ENCODE peak calls at places on chromosomes 5 and 9, in six cellular contexts. One of them, this sample, is unnamed.

GRCh38 chr9:28883209-28883608 is 1309.9 kb upstream of the C9orf72 start:
- DNase-seq in neural progenitor cell: no peak
- DNase-seq in bronchial epithelial cell: no peak
- DNase-seq in tibial nerve: no peak
- DNase-seq in HFF-Myc: no peak
- DNase-seq in fibroblast of mammary gland: no peak
- DNase-seq in this sample: no peak

GRCh38 chr9:131656356-131657030 is 83.4 kb downstream of the RAPGEF1 start:
- DNase-seq in neural progenitor cell: no peak
- DNase-seq in fibroblast of mammary gland: no peak
- DNase-seq in bronchial epithelial cell: peak; percentile 96
- DNase-seq in HFF-Myc: no peak
- DNase-seq in tibial nerve: peak; percentile 57
- DNase-seq in this sample: peak; percentile 44

GRCh38 chr9:136655244-136656225 is 7.2 kb upstream of the EGFL7 start:
- DNase-seq in neural progenitor cell: no peak
- DNase-seq in fibroblast of mammary gland: no peak
- DNase-seq in HFF-Myc: no peak
- DNase-seq in bronchial epithelial cell: no peak
- DNase-seq in tibial nerve: no peak
- DNase-seq in this sample: no peak

GRCh38 chr5:170503970-170504525 is at the start of gene KCNIP1:
- DNase-seq in HFF-Myc: no peak
- DNase-seq in bronchial epithelial cell: no peak
- DNase-seq in neural progenitor cell: peak; percentile 87
- DNase-seq in tibial nerve: no peak
- DNase-seq in fibroblast of mammary gland: no peak
- DNase-seq in this sample: peak; percentile 39

GRCh38 chr9:76652894-76653293 is 111.3 kb upstream of the PCA3 start:
- DNase-seq in tibial nerve: peak; percentile 37
- DNase-seq in neural progenitor cell: no peak
- DNase-seq in fibroblast of mammary gland: peak; percentile 44
- DNase-seq in bronchial epithelial cell: no peak
- DNase-seq in HFF-Myc: no peak
- DNase-seq in this sample: peak; percentile 21

GRCh38 chr5:169567079-169567478 is 16.5 kb upstream of the SPDL1 start:
- DNase-seq in neural progenitor cell: peak; percentile 38
- DNase-seq in HFF-Myc: no peak
- DNase-seq in tibial nerve: no peak
- DNase-seq in fibroblast of mammary gland: no peak
- DNase-seq in bronchial epithelial cell: peak; percentile 23
- DNase-seq in this sample: no peak

GRCh38 chr5:178230879-178231735 is 1.5 kb downstream of the PHYKPL start:
- DNase-seq in neural progenitor cell: no peak
- DNase-seq in tibial nerve: peak; percentile 33
- DNase-seq in HFF-Myc: no peak
- DNase-seq in bronchial epithelial cell: no peak
- DNase-seq in fibroblast of mammary gland: peak; percentile 85
- DNase-seq in this sample: peak; percentile 40

GRCh38 chr9:109304350-109304749 is 16.5 kb downstream of the EPB41L4B start:
- DNase-seq in fibroblast of mammary gland: no peak
- DNase-seq in neural progenitor cell: no peak
- DNase-seq in tibial nerve: no peak
- DNase-seq in bronchial epithelial cell: no peak
- DNase-seq in HFF-Myc: no peak
- DNase-seq in this sample: no peak

GRCh38 chr5:154038241-154038603 is 488 bp downstream of the FAM114A2 start:
- DNase-seq in neural progenitor cell: no peak
- DNase-seq in tibial nerve: no peak
- DNase-seq in bronchial epithelial cell: peak; percentile 40
- DNase-seq in HFF-Myc: no peak
- DNase-seq in fibroblast of mammary gland: peak; percentile 30
- DNase-seq in this sample: peak; percentile 46

GRCh38 chr9:36006541-36006940 is 30.2 kb upstream of the RECK start:
- DNase-seq in neural progenitor cell: no peak
- DNase-seq in bronchial epithelial cell: no peak
- DNase-seq in fibroblast of mammary gland: no peak
- DNase-seq in tibial nerve: no peak
- DNase-seq in HFF-Myc: no peak
- DNase-seq in this sample: no peak

GRCh38 chr5:139636207-139636792 is 11.8 kb upstream of the CXXC5 start:
- DNase-seq in tibial nerve: no peak
- DNase-seq in neural progenitor cell: no peak
- DNase-seq in HFF-Myc: no peak
- DNase-seq in bronchial epithelial cell: peak; percentile 62
- DNase-seq in fibroblast of mammary gland: no peak
- DNase-seq in this sample: peak; percentile 73
- H3K4me3 ChIP-seq in tibial nerve: no peak overlapping the region
- H3K4me3 ChIP-seq in neural progenitor cell: no peak overlapping the region
- H3K4me3 ChIP-seq in HFF-Myc: no peak overlapping the region
- H3K4me3 ChIP-seq in bronchial epithelial cell: no peak overlapping the region
- H3K4me3 ChIP-seq in fibroblast of mammary gland: no peak overlapping the region
- H3K4me3 ChIP-seq in this sample: no peak overlapping the region

GRCh38 chr5:9838906-9839305 is 208.8 kb upstream of the TAS2R1 start:
- DNase-seq in tibial nerve: no peak
- DNase-seq in HFF-Myc: no peak
- DNase-seq in fibroblast of mammary gland: no peak
- DNase-seq in neural progenitor cell: peak; percentile 43
- DNase-seq in bronchial epithelial cell: no peak
- DNase-seq in this sample: no peak
- H3K4me3 ChIP-seq in tibial nerve: no peak overlapping the region
- H3K4me3 ChIP-seq in HFF-Myc: no peak overlapping the region
- H3K4me3 ChIP-seq in fibroblast of mammary gland: no peak overlapping the region
- H3K4me3 ChIP-seq in neural progenitor cell: no peak overlapping the region
- H3K4me3 ChIP-seq in bronchial epithelial cell: no peak overlapping the region
- H3K4me3 ChIP-seq in this sample: no peak overlapping the region

DNA sequence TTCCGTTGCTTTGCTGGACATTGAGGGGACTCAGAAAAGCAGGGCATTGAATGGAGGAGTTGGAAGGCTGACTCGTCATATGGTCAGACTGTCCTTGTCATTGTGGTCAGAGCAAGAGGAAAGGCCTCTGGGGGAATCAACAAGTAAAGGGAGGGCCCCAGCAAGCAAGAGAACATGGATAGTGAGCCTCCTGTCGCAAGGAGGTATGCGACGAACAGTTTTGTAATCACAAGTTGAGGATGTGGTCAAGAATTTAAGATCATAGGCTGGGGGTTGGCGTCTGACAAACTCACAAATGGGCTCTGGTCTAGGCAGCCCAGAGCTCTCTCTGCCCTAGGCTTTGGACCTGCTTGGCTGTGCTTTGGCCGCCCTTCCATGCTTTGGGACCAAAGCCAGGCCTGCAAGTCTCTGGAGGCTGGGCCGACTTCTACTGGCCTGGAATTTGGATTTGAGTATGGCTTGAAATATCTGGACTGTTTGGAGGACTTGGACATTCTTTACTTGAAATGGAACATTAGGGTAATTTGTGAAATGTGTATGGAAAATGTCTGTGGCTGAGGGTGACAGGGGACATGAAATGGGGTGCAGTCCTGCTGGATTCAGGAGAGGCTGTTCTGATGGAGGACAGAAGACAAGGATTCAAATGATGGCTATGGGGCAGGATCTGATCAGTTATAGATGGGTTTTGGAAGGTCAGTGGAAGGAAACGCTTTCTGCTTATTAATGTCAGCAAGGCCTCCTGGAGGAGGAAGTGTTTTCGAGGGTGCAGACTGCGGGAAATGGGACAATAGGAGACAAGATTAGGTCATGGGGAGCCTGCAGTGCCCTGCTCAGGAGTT is 19.2 kb upstream of the NDST1 start:
- DNase-seq in HFF-Myc: no peak
- DNase-seq in fibroblast of mammary gland: peak; percentile 85
- DNase-seq in tibial nerve: peak; percentile 57
- DNase-seq in neural progenitor cell: no peak
- DNase-seq in bronchial epithelial cell: no peak
- DNase-seq in this sample: peak; percentile 78
- H3K4me3 ChIP-seq in HFF-Myc: peak overlapping the region; percentile 74
- H3K4me3 ChIP-seq in fibroblast of mammary gland: no peak overlapping the region
- H3K4me3 ChIP-seq in tibial nerve: no peak overlapping the region
- H3K4me3 ChIP-seq in neural progenitor cell: no peak overlapping the region
- H3K4me3 ChIP-seq in bronchial epithelial cell: no peak overlapping the region
- H3K4me3 ChIP-seq in this sample: no peak overlapping the region

GRCh38 chr5:41789434-41789833 is 80.8 kb downstream of the OXCT1 start:
- DNase-seq in neural progenitor cell: no peak
- DNase-seq in HFF-Myc: no peak
- DNase-seq in tibial nerve: no peak
- DNase-seq in fibroblast of mammary gland: no peak
- DNase-seq in bronchial epithelial cell: no peak
- DNase-seq in this sample: no peak
- H3K4me3 ChIP-seq in neural progenitor cell: no peak overlapping the region
- H3K4me3 ChIP-seq in HFF-Myc: no peak overlapping the region
- H3K4me3 ChIP-seq in tibial nerve: no peak overlapping the region
- H3K4me3 ChIP-seq in fibroblast of mammary gland: no peak overlapping the region
- H3K4me3 ChIP-seq in bronchial epithelial cell: no peak overlapping the region
- H3K4me3 ChIP-seq in this sample: no peak overlapping the region

DNA sequence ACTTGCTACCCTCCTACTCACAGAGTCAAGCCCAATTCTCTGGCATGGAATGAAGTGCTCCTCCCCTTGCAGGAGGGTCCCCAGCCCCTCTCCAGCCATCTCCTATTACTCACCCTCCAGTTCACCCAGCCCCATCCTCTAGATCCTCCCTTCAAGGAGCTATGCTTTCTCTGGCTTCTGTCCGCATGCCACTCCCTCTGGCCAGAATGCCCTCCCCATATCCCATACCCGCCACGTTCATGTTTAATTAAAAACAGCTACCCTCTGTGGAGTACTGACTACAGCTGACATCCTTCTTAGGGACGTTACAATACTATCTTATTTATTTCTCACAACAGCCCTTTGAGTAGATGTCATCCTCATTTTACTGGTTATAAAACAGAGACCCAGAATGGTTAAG is 3.0 kb downstream of the F2R start:
- DNase-seq in tibial nerve: no peak
- DNase-seq in HFF-Myc: no peak
- DNase-seq in bronchial epithelial cell: no peak
- DNase-seq in fibroblast of mammary gland: no peak
- DNase-seq in neural progenitor cell: no peak
- DNase-seq in this sample: no peak
- H3K4me3 ChIP-seq in tibial nerve: no peak overlapping the region
- H3K4me3 ChIP-seq in HFF-Myc: peak overlapping the region; percentile 98
- H3K4me3 ChIP-seq in bronchial epithelial cell: no peak overlapping the region
- H3K4me3 ChIP-seq in fibroblast of mammary gland: no peak overlapping the region
- H3K4me3 ChIP-seq in neural progenitor cell: no peak overlapping the region
- H3K4me3 ChIP-seq in this sample: no peak overlapping the region

GRCh38 chr9:68706579-68707201 is 1.6 kb downstream of the PIP5K1B start:
- DNase-seq in HFF-Myc: no peak
- DNase-seq in neural progenitor cell: peak; percentile 34
- DNase-seq in tibial nerve: no peak
- DNase-seq in fibroblast of mammary gland: no peak
- DNase-seq in bronchial epithelial cell: no peak
- DNase-seq in this sample: no peak
- H3K4me3 ChIP-seq in HFF-Myc: no peak overlapping the region
- H3K4me3 ChIP-seq in neural progenitor cell: peak overlapping the region; percentile 87
- H3K4me3 ChIP-seq in tibial nerve: peak overlapping the region; percentile 46
- H3K4me3 ChIP-seq in fibroblast of mammary gland: no peak overlapping the region
- H3K4me3 ChIP-seq in bronchial epithelial cell: no peak overlapping the region
- H3K4me3 ChIP-seq in this sample: no peak overlapping the region

This sample was measured in body of pancreas.